ENCODE peak calls at places on chromosomes 3 and 15, in nine cellular contexts. Q is upper lobe of left lung, C is GM12878, G is sigmoid colon, E is GM12892, W is HCT116, F is spleen, P is prostate gland, B is transverse colon. L is an unnamed sample.

GRCh38 chr3:140863481-140864084 is 78.1 kb upstream of the SLC25A36 start:
- DNase-seq in B (peak), G (no peak), Q (peak), F (no peak), W (peak), C (peak), E (no peak), P (peak), L (peak)

GRCh38 chr3:50574280-50574831 is 5.0 kb downstream of the HEMK1 start:
- DNase-seq in E (no peak), F (no peak), P (no peak), C (no peak), G (no peak), Q (no peak), W (no peak), B (no peak), L (no peak)

GRCh38 chr3:138867996-138868395 is 33.3 kb upstream of the PIK3CB start:
- DNase-seq in P (no peak), C (no peak), E (no peak), F (no peak), B (no peak), W (no peak), G (no peak), Q (no peak), L (no peak)

GRCh38 chr15:70267306-70267705 is 169.6 kb upstream of the TLE3 start:
- DNase-seq in W (no peak), E (no peak), G (no peak), B (no peak), Q (no peak), C (no peak), P (no peak), F (peak), L (no peak)

GRCh38 chr15:96395687-96396086 is 65.2 kb downstream of the NR2F2 start:
- DNase-seq in B (no peak), F (no peak), G (no peak), E (no peak), W (no peak), C (no peak), Q (no peak), P (no peak), L (no peak)

GRCh38 chr3:78101363-78101762 is 1061.5 kb downstream of the ROBO2 start:
- DNase-seq in G (no peak), F (no peak), B (no peak), W (no peak), Q (no peak), E (no peak), C (no peak), P (no peak), L (no peak)

GRCh38 chr3:118628704-118629341 is 405.8 kb downstream of the IGSF11 start:
- DNase-seq in G (peak), F (no peak), C (peak), E (peak), Q (peak), W (peak), B (peak), P (peak), L (no peak)

GRCh38 chr3:195698325-195699147 is 22.2 kb upstream of the MUC20 start:
- DNase-seq in W (no peak), B (no peak), G (no peak), P (no peak), F (no peak), Q (no peak), C (no peak), E (no peak), L (no peak)

GRCh38 chr3:149273096-149273751 is 51.6 kb upstream of the CP start:
- DNase-seq in C (peak), G (no peak), B (peak), P (peak), Q (no peak), W (peak), F (no peak), E (no peak), L (no peak)

GRCh38 chr15:73936588-73937312 is 10.5 kb downstream of the LOXL1 start:
- DNase-seq in B (no peak), C (no peak), P (no peak), W (no peak), E (no peak), G (no peak), F (peak), Q (no peak), L (no peak)

GRCh38 chr3:53721187-53721946 is 124.9 kb downstream of the CHDH start:
- DNase-seq in F (no peak), E (no peak), G (no peak), C (no peak), W (no peak), P (no peak), Q (no peak), B (no peak), L (no peak)

GRCh38 chr15:81259791-81260190 is 63.1 kb downstream of the IL16 start:
- DNase-seq in B (no peak), G (no peak), C (no peak), E (no peak), F (no peak), W (no peak), Q (no peak), P (no peak), L (no peak)

GRCh38 chr15:71272932-71273331 is 157.7 kb downstream of the THSD4 start:
- DNase-seq in P (no peak), E (no peak), F (no peak), W (no peak), G (no peak), Q (no peak), C (no peak), B (no peak), L (no peak)

GRCh38 chr3:135970500-135971116 is 5.1 kb downstream of the PPP2R3A start:
- DNase-seq in E (no peak), F (no peak), B (no peak), P (no peak), G (no peak), C (no peak), Q (no peak), W (no peak), L (no peak)

GRCh38 chr15:78660584-78660983 is 19.6 kb upstream of the CHRNB4 start:
- DNase-seq in Q (no peak), P (no peak), B (no peak), W (no peak), G (no peak), F (peak), E (no peak), C (no peak), L (no peak)

GRCh38 chr3:149512073-149512782 is 37.7 kb downstream of the TM4SF4 start:
- DNase-seq in P (peak), W (peak), E (peak), B (peak), G (peak), F (peak), C (no peak), Q (peak), L (peak)

GRCh38 chr3:29385056-29385455 is 104.2 kb downstream of the RBMS3 start:
- DNase-seq in Q (no peak), W (no peak), C (no peak), B (no peak), P (no peak), G (no peak), E (no peak), F (no peak), L (no peak)

GRCh38 chr15:44550256-44550655 is 13.3 kb downstream of the EIF3J start:
- DNase-seq in W (no peak), G (no peak), P (no peak), C (no peak), F (no peak), Q (no peak), E (no peak), B (no peak), L (no peak)

GRCh38 chr3:150286390-150287147 is 121.5 kb upstream of the TSC22D2 start:
- DNase-seq in G (no peak), E (peak), P (peak), B (no peak), W (peak), Q (no peak), F (no peak), C (peak), L (no peak)

GRCh38 chr3:81005992-81006391 is 755.5 kb downstream of the GBE1 start:
- DNase-seq in W (no peak), B (no peak), P (no peak), Q (no peak), G (no peak), C (no peak), E (no peak), F (no peak), L (no peak)

GRCh38 chr3:127459891-127460290 is 130.6 kb downstream of the TPRA1 start:
- DNase-seq in P (no peak), E (no peak), C (no peak), W (no peak), F (peak), G (no peak), B (no peak), Q (no peak), L (no peak)

GRCh38 chr15:91992940-91993339 is 139.4 kb downstream of the SLCO3A1 start:
- DNase-seq in W (no peak), E (no peak), C (no peak), B (no peak), Q (no peak), G (no peak), P (peak), F (no peak), L (no peak)

GRCh38 chr3:38834110-38834509 is 18.1 kb upstream of the SCN10A start:
- DNase-seq in G (peak), F (peak), B (peak), Q (peak), C (no peak), W (peak), E (no peak), P (peak), L (no peak)

GRCh38 chr15:51401872-51402517 is 60.5 kb downstream of the GLDN start:
- DNase-seq in P (no peak), F (peak), E (peak), B (peak), W (no peak), Q (peak), C (no peak), G (no peak), L (no peak)

GRCh38 chr15:53811530-53811929 is 52.1 kb upstream of the WDR72 start:
- DNase-seq in W (peak), Q (no peak), G (no peak), E (no peak), P (no peak), B (no peak), C (no peak), F (no peak), L (no peak)

GRCh38 chr15:52257734-52258062 is 37.9 kb downstream of the MYO5C start:
- DNase-seq in P (no peak), W (no peak), G (no peak), Q (no peak), F (no peak), C (no peak), E (no peak), B (no peak), L (no peak)

GRCh38 chr3:147200545-147200944 is 205.8 kb downstream of the ZIC4 start:
- DNase-seq in F (no peak), W (no peak), Q (no peak), B (no peak), P (no peak), C (no peak), E (no peak), G (no peak), L (no peak)

GRCh38 chr3:126745760-126746394 is 41.8 kb downstream of the CHCHD6 start:
- DNase-seq in E (no peak), B (peak), G (no peak), F (no peak), W (no peak), P (no peak), Q (peak), C (no peak), L (no peak)

GRCh38 chr3:27090265-27091041 is 278.7 kb downstream of the NEK10 start:
- DNase-seq in G (no peak), Q (no peak), E (no peak), B (no peak), C (no peak), P (no peak), F (no peak), W (no peak), L (no peak)

GRCh38 chr15:101045835-101046691 is 126.9 kb downstream of the LRRK1 start:
- DNase-seq in B (peak), W (no peak), C (no peak), G (peak), P (no peak), Q (peak), F (peak), E (no peak), L (peak)

GRCh38 chr15:70473623-70474366 is 289.6 kb downstream of the UACA start:
- DNase-seq in Q (no peak), C (no peak), B (no peak), F (no peak), E (no peak), P (no peak), G (no peak), W (no peak), L (no peak)

GRCh38 chr3:50241163-50241562 is 5.2 kb downstream of the GNAI2 start:
- DNase-seq in Q (no peak), P (no peak), E (no peak), G (no peak), B (no peak), W (no peak), C (no peak), F (no peak), L (no peak)

GRCh38 chr3:181568248-181568647 is 143.5 kb upstream of the SOX2 start:
- DNase-seq in W (no peak), C (no peak), P (no peak), B (no peak), E (no peak), Q (no peak), G (no peak), F (no peak), L (no peak)

GRCh38 chr3:185937689-185938374 is at the start of gene TRA2B:
- DNase-seq in W (peak), G (peak), C (peak), F (peak), Q (peak), P (peak), E (peak), B (peak), L (peak)
- TF ChIP-seq POLR2A in W (peak), G (peak), C (peak), F (peak), Q (peak), P (peak), E (peak), B (peak), L (peak)

DNA sequence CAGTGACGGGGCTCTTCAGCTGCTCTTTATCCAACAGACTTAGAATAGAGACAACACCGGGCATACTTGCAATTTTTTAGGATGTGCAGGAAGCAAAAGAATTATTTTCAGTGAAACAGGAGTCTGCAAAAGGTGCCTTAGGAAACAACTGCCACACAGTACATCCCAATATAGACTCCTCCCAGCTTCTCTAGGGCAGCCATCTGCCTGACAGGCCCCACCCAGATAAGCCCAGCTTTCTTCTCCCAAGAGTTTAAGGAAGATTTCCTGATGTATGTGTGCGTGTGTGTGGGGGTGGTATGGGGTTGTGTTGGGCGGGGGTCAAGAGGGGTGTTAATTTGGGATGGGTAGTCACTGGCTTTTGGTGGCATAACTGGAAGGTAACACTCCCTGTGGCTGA is 21.5 kb downstream of the MAP2K1 start:
- DNase-seq in C (no peak), Q (no peak), G (no peak), F (no peak), W (no peak), B (no peak), P (no peak), E (no peak), L (no peak)
- TF ChIP-seq POLR2AphosphoS5 in C (no peak), Q (no peak), G (no peak), F (no peak), W (no peak), B (no peak), P (no peak), E (no peak), L (no peak)

GRCh38 chr3:196969660-196970546 is 1.3 kb upstream of the PIGZ start:
- DNase-seq in G (no peak), W (no peak), P (peak), B (peak), C (no peak), F (peak), E (peak), Q (peak), L (no peak)
- TF ChIP-seq POLR2A in G (no peak), W (no peak), P (no peak), B (no peak), C (peak), F (no peak), E (no peak), Q (peak), L (no peak)

GRCh38 chr3:52245322-52246263 is at the start of gene PPM1M:
- DNase-seq in Q (peak), C (no peak), P (no peak), W (no peak), F (peak), G (peak), E (peak), B (peak), L (no peak)
- TF ChIP-seq POLR2AphosphoS5 in Q (no peak), C (no peak), P (no peak), W (peak), F (peak), G (peak), E (peak), B (no peak), L (no peak)

GRCh38 chr3:71581981-71582611 is 1.4 kb downstream of the FOXP1 start:
- DNase-seq in C (no peak), Q (peak), B (peak), W (no peak), G (peak), E (no peak), P (peak), F (peak), L (peak)
- TF ChIP-seq POLR2A in C (no peak), Q (peak), B (peak), W (no peak), G (no peak), E (no peak), P (peak), F (peak), L (peak)

DNA sequence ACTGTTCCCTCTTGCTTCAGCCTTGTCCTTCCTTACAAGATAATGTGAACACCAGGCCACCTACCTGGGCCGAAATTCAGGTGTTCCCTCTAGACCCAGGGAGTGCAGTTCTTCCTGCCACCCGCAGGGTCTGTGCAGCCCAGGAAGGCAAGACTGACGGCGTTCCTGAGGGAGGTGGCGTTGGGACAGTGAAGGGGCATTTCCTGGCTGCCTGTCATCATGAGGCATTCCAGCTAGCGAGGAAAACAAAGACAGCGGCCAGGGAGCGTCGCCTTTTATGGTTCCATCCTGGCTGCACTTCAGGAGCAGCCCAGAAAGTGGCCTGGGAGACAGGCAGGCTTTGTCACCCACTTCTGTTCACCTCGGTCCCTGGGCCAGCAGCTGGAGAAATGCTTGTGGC is 84.8 kb upstream of the WNT5A start:
- DNase-seq in F (no peak), B (peak), C (no peak), E (no peak), P (peak), Q (peak), W (no peak), G (peak), L (peak)
- TF ChIP-seq POLR2AphosphoS5 in F (peak), B (peak), C (no peak), E (no peak), P (peak), Q (no peak), W (no peak), G (peak), L (peak)

DNA sequence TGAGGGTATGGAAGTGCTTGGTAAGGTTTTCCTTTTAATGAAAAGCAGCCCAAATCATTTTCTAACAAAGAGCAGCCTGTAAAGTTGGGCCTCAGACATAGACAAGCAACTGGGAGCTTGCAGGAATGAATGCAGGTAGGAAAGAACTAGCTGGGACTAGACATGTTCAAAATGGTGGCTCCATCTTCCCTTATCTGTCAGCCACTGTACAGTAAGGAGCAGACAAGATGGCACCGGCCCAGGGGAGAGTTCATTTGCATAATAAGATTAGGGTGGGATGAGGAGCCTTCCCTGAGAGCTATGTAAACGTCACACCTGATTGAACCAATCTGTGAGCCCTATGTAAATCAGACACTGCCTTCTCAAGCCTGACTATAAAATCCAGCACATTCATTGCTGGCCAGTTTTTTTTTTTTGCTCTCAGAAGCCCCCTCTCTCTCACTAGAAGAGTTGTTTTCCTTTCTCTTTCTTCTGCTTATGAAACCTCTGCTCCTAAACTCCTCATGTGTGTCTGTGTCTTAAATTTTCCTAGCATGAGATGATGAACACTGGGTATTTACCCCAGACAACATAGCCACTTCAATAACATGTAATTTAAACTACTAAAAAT is 59.8 kb upstream of the GK5 start:
- DNase-seq in W (no peak), Q (no peak), P (no peak), E (no peak), G (no peak), C (no peak), F (no peak), B (no peak), L (no peak)
- TF ChIP-seq POLR2A in W (no peak), Q (no peak), P (no peak), E (no peak), G (no peak), C (no peak), F (no peak), B (no peak), L (no peak)

GRCh38 chr3:44509393-44509921 is 32.0 kb upstream of the ZNF445 start:
- DNase-seq in E (no peak), C (no peak), F (no peak), G (no peak), B (no peak), Q (no peak), P (no peak), W (no peak), L (no peak)

GRCh38 chr3:44506961-44507360 is 29.5 kb upstream of the ZNF445 start:
- DNase-seq in G (no peak), W (no peak), P (no peak), F (no peak), Q (no peak), E (no peak), B (no peak), C (no peak), L (no peak)

GRCh38 chr3:44506556-44506955 is 29.1 kb upstream of the ZNF445 start:
- DNase-seq in G (no peak), P (no peak), C (no peak), Q (no peak), W (no peak), F (no peak), E (no peak), B (no peak), L (no peak)

GRCh38 chr3:44511238-44511567 is 33.7 kb upstream of the ZNF445 start:
- DNase-seq in G (no peak), W (no peak), P (no peak), B (no peak), E (no peak), C (no peak), Q (no peak), F (no peak), L (no peak)

DNA sequence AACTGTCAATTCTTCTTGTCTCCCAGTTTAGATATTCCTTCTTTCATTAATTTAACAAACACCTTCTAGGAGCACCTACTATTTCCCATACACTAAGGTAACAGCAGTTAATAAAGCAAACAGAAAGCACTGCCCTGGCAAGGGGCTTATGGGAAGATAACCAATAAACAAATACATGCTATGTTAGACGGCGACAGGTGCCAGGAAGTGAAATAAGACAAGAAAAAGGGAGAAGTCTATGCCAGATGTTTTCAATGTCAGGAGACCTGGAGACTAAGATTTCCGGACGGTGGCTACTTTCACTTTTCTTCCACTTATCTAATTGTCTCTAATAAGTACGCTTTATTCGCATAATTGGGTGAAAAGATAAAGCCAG is 32.5 kb upstream of the ZNF445 start:
- DNase-seq in C (no peak), F (no peak), B (no peak), P (no peak), E (no peak), Q (no peak), W (no peak), G (no peak), L (no peak)
- TF ChIP-seq POLR2AphosphoS5 in C (no peak), F (no peak), B (no peak), P (no peak), E (no peak), Q (no peak), W (no peak), G (no peak), L (no peak)

L was measured in breast epithelium.